ENCODE peak calls at places on chromosomes 5 and 9, in nine cellular contexts. C, B, F, R, V, D, E, A and L are unnamed samples.

GRCh38 chr9:136769710-136770191 is 5.4 kb upstream of the LCN15 start:
- DNase-seq in C (peak), V (no peak), A (no peak), R (peak), D (no peak), B (no peak), E (no peak), F (peak), L (no peak)

GRCh38 chr5:93924628-93925027 is 183.2 kb upstream of the POU5F2 start:
- DNase-seq in V (peak), E (no peak), C (no peak), A (peak), B (no peak), R (no peak), D (no peak), F (no peak), L (no peak)

GRCh38 chr9:128203024-128203841 is at the start of gene DNM1:
- DNase-seq in E (no peak), B (peak), C (no peak), V (peak), R (peak), F (peak), D (peak), A (peak), L (no peak)

GRCh38 chr5:56172225-56172624 is 60.9 kb downstream of the ANKRD55 start:
- DNase-seq in A (no peak), R (no peak), F (peak), V (peak), E (no peak), B (no peak), D (no peak), C (no peak), L (peak)

GRCh38 chr9:128550770-128551651 is 1.4 kb upstream of the SPTAN1 start:
- DNase-seq in B (no peak), E (no peak), D (no peak), R (no peak), A (peak), V (peak), F (no peak), C (peak), L (no peak)

GRCh38 chr5:145324767-145325479 is 510.2 kb downstream of the PRELID2 start:
- DNase-seq in R (no peak), E (no peak), A (no peak), V (peak), B (no peak), F (no peak), D (no peak), C (no peak), L (no peak)

GRCh38 chr5:103036601-103037000 is 83.3 kb downstream of the GIN1 start:
- DNase-seq in D (no peak), V (no peak), F (no peak), A (no peak), C (no peak), B (no peak), E (no peak), R (no peak), L (no peak)

GRCh38 chr9:35195683-35196082 is 33.9 kb downstream of the UNC13B start:
- DNase-seq in D (no peak), C (no peak), E (no peak), V (no peak), F (no peak), R (no peak), A (no peak), B (no peak), L (no peak)

GRCh38 chr9:136857606-136858412 is 5.7 kb downstream of the MAMDC4 start:
- DNase-seq in B (peak), A (no peak), F (no peak), E (no peak), C (peak), V (no peak), D (no peak), R (peak), L (no peak)

GRCh38 chr5:161498531-161498930 is 48.0 kb downstream of the GABRB2 start:
- DNase-seq in B (peak), E (no peak), F (no peak), C (no peak), D (no peak), A (no peak), V (no peak), R (no peak), L (no peak)

GRCh38 chr9:30800421-30800820 is 1584.0 kb upstream of the ACO1 start:
- DNase-seq in V (no peak), E (no peak), R (no peak), C (no peak), D (no peak), B (no peak), F (no peak), A (no peak), L (no peak)
- H3K4me3 ChIP-seq in V (no peak), E (no peak), R (no peak), C (no peak), D (no peak), B (no peak), F (no peak), A (no peak), L (no peak)

GRCh38 chr5:178564842-178565550 is 25.2 kb downstream of the COL23A1 start:
- DNase-seq in F (no peak), R (no peak), B (no peak), V (no peak), D (no peak), E (no peak), A (no peak), C (no peak), L (no peak)
- H3K4me3 ChIP-seq in F (no peak), R (no peak), B (no peak), V (no peak), D (no peak), E (no peak), A (no peak), C (no peak), L (no peak)

DNA sequence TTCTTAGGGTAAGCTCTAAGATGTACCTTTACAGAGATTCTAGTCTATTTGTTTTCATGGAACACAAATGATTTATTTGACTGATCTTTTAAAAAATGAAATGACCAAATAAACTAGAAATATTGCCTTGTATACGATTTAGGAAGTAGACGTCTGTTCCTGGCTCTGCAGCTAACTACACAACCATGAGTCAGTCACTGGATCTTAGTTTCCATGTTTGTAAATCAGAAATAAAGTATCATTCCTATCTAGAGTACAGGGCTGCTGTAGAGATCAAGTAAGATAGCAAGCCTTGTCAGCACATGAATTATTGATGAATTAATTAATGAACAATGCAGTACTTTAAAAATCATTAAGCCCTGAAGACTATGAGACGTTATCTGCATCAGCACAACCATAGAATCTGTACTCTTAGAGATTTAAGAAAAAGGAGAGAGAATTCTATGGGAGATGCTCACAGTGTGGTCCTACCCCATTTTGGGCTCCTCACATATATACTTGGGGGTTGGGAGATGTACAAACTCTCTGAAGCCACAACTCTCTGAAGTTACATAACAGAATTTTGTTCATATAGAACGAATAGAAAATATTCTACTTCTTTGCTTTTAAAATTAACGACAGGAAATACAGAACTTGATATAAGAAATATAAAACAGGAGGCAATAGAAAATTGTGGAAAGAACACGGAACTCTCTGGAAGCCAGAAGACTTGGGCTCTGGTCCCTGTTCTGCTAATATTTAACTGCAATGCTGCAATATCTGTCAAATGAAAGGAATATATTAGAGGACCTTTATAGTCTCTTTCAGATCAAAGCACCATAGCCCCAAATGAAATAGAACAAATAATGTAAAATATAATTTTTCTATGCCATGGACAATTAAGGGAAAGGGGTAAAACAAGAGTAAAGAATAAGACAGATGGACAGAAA is 48.4 kb upstream of the HNRNPA0 start:
- DNase-seq in V (no peak), C (no peak), D (no peak), R (no peak), F (no peak), B (peak), A (no peak), E (no peak), L (no peak)
- H3K4me3 ChIP-seq in V (no peak), C (no peak), D (no peak), R (no peak), F (no peak), B (no peak), A (no peak), E (no peak), L (no peak)

GRCh38 chr5:71782771-71783770 is 64.0 kb downstream of the CARTPT start:
- DNase-seq in C (peak), V (peak), R (peak), F (peak), E (peak), A (peak), D (no peak), B (peak), L (peak)
- H3K4me3 ChIP-seq in C (peak), V (peak), R (no peak), F (peak), E (peak), A (no peak), D (no peak), B (no peak), L (no peak)

GRCh38 chr9:113566011-113566711 is 102.6 kb downstream of the RGS3 start:
- DNase-seq in C (peak), R (no peak), A (no peak), F (no peak), E (no peak), B (no peak), V (no peak), D (no peak), L (no peak)

GRCh38 chr9:113568081-113568435 is 104.5 kb downstream of the RGS3 start:
- DNase-seq in D (no peak), R (no peak), C (peak), F (no peak), A (no peak), E (no peak), V (no peak), B (no peak), L (no peak)

GRCh38 chr9:113567361-113568080 is 104.0 kb downstream of the RGS3 start:
- DNase-seq in E (no peak), D (no peak), F (no peak), B (no peak), R (no peak), A (no peak), C (peak), V (no peak), L (no peak)

GRCh38 chr9:113564804-113565237 is 101.3 kb downstream of the RGS3 start:
- DNase-seq in A (peak), R (peak), B (peak), D (no peak), C (peak), V (peak), F (no peak), E (no peak), L (peak)

GRCh38 chr9:113566712-113567071 is 103.2 kb downstream of the RGS3 start:
- DNase-seq in F (no peak), D (no peak), B (no peak), C (peak), E (no peak), R (no peak), V (no peak), A (peak), L (no peak)
- H3K4me3 ChIP-seq in F (no peak), D (no peak), B (no peak), C (no peak), E (peak), R (no peak), V (peak), A (peak), L (no peak)

DNA sequence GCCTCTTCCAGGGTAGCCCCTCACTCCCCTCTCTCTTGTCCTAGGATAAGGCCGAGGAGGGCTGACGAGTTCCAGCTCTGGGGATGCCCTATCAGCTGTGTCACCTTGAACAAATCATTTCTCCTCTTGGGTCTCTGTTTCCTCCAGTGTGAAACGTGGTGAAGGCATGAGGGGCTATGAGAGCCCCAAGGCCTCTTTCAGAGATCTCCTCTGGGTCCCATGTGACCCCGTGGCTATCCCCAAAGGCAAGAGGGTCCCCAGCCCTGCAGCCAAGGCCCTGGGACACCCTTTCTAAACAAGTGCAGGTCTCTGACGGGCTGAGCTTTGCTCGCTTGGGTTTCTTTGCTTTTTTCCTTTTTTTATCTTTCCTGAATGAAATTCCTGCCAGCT is 25.5 kb upstream of the SPTLC1 start:
- DNase-seq in A (no peak), C (peak), D (no peak), V (no peak), R (no peak), E (no peak), F (no peak), B (no peak), L (no peak)
- H3K4me3 ChIP-seq in A (peak), C (peak), D (peak), V (peak), R (no peak), E (peak), F (peak), B (no peak), L (peak)

GRCh38 chr9:28976684-28977083 is 1403.4 kb upstream of the C9orf72 start:
- DNase-seq in B (no peak), E (no peak), R (no peak), A (no peak), D (no peak), V (no peak), C (no peak), F (no peak), L (no peak)
- H3K4me3 ChIP-seq in B (no peak), E (no peak), R (no peak), A (no peak), D (no peak), V (no peak), C (no peak), F (no peak), L (no peak)

DNA sequence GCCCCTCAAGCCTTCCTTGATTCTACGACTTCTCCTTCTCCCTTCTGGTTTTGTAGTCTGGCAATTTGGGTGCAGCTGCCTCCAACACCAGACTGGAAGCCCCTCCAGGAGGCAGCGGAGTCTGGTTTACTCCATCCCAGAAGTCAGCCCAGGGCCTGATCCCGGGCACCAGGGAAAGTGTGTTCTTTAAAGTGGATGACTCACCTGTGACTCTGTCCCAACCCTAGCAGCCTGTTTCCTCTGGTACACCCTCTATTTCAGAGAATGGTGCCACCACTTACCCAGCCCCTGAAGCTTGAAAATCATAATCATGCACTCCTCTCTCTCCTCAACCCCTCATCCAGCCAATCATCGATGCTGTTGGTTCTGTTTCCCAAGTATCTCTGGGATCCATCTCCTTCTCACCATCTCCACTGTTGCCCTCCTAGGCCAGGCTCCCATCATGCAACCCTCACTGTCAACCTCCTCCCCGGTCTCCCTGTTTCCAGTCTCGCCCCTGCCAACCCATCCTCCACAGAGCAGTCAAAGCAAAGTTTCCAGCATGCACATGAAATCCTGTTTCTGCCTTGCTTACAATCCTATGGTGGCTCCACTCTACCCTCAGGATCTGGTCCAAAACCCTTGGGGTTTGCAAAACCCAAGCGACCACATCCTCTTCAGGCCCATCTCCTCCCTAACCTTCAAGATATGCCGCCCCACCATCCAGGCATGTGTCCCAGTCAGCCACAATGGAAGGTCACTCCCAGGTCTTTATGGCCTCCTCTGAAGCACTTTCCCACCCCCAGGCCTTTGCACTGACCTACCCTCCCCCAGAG is 10.5 kb downstream of the LHX6 start:
- DNase-seq in F (peak), R (no peak), V (no peak), C (no peak), B (no peak), E (no peak), A (no peak), D (no peak), L (no peak)
- H3K4me3 ChIP-seq in F (no peak), R (no peak), V (no peak), C (no peak), B (no peak), E (no peak), A (no peak), D (no peak), L (no peak)